ENCODE peak calls at places on chromosome 4, in five cellular contexts. D, R, P, U and N are unnamed samples.

GRCh38 chr4:172758586-172759340 is 409.8 kb upstream of the GALNT7 start:
- DNase-seq in D (no peak), R (no peak), P (no peak), U (peak; percentile 21), N (no peak)

GRCh38 chr4:28167411-28167810 is 1306.8 kb downstream of the STIM2 start:
- DNase-seq in D (no peak), R (no peak), P (peak; percentile 19), U (no peak), N (no peak)

GRCh38 chr4:111802191-111802590 is 343.1 kb upstream of the FAM241A start:
- DNase-seq in D (no peak), R (no peak), P (no peak), U (no peak), N (no peak)

GRCh38 chr4:99305638-99306380 is 15.0 kb upstream of the ADH1A start:
- DNase-seq in D (no peak), R (no peak), P (no peak), U (no peak), N (no peak)

GRCh38 chr4:115484479-115484878 is 371.1 kb upstream of the NDST4 start:
- DNase-seq in D (no peak), R (no peak), P (no peak), U (no peak), N (no peak)

GRCh38 chr4:13548059-13548983 is 4.0 kb upstream of the NKX3-2 start:
- DNase-seq in D (peak; percentile 55), R (no peak), P (no peak), U (no peak), N (no peak)

GRCh38 chr4:122963222-122963621 is 40.8 kb upstream of the NUDT6 start:
- DNase-seq in D (no peak), R (no peak), P (no peak), U (no peak), N (no peak)

GRCh38 chr4:9996319-9997110 is 24.8 kb downstream of the SLC2A9 start:
- DNase-seq in D (no peak), R (no peak), P (peak; percentile 40), U (no peak), N (no peak)

GRCh38 chr4:163810757-163811156 is 316.3 kb downstream of the TMA16 start:
- DNase-seq in D (no peak), R (no peak), P (no peak), U (no peak), N (no peak)

GRCh38 chr4:145808021-145808650 is 128.2 kb downstream of the C4orf51 start:
- DNase-seq in D (no peak), R (no peak), P (peak; percentile 70), U (peak; percentile 66), N (peak; percentile 69)

GRCh38 chr4:31366041-31366440 is 645.9 kb downstream of the PCDH7 start:
- DNase-seq in D (no peak), R (no peak), P (no peak), U (no peak), N (no peak)

GRCh38 chr4:181365671-181366070 is 877.5 kb upstream of the TENM3 start:
- DNase-seq in D (no peak), R (no peak), P (no peak), U (no peak), N (no peak)

GRCh38 chr4:87848622-87849351 is 16.0 kb downstream of the MEPE start:
- DNase-seq in D (peak; percentile 71), R (no peak), P (peak; percentile 79), U (peak; percentile 15), N (peak; percentile 49)

GRCh38 chr4:52094746-52095145 is 43.6 kb downstream of the SPATA18 start:
- DNase-seq in D (no peak), R (no peak), P (no peak), U (no peak), N (peak; percentile 59)

GRCh38 chr4:84232311-84233095 is 266.6 kb downstream of the NKX6-1 start:
- DNase-seq in D (no peak), R (no peak), P (no peak), U (no peak), N (no peak)

GRCh38 chr4:73257242-73257994 is 1.2 kb downstream of the ANKRD17 start:
- DNase-seq in D (peak; percentile 65), R (peak; percentile 75), P (peak; percentile 89), U (peak; percentile 35), N (peak; percentile 77)

GRCh38 chr4:73258668-73259551 is at the start of gene ANKRD17:
- DNase-seq in D (peak; percentile 96), R (peak; percentile 97), P (peak; percentile 96), U (peak; percentile 56), N (peak; percentile 93)

GRCh38 chr4:73259552-73260140 is 1.0 kb upstream of the ANKRD17 start:
- DNase-seq in D (no peak), R (no peak), P (peak; percentile 38), U (no peak), N (no peak)

GRCh38 chr4:73257995-73258667 is 467 bp downstream of the ANKRD17 start:
- DNase-seq in D (no peak), R (no peak), P (peak; percentile 72), U (peak; percentile 8), N (peak; percentile 53)
- TF ChIP-seq CTCF in D (peak; percentile 43), R (no peak), P (peak; percentile 29), U (no peak), N (no peak)

GRCh38 chr4:179292443-179292842 is 1850.2 kb upstream of the AGA start:
- DNase-seq in D (no peak), R (no peak), P (no peak), U (no peak), N (no peak)
- H3K4me1 ChIP-seq in D (no peaks in the 10 kb centered on the region), R (no peaks in the 10 kb centered on the region), P (no peaks in the 10 kb centered on the region), U (no peaks in the 10 kb centered on the region), N (no peaks in the 10 kb centered on the region)

GRCh38 chr4:76784237-76784636 is 113.7 kb downstream of the SOWAHB start:
- DNase-seq in D (peak; percentile 25), R (no peak), P (no peak), U (no peak), N (peak; percentile 23)
- TF ChIP-seq CTCF in D (peak; percentile 32), R (no peak), P (peak; percentile 9), U (no peak), N (peak; percentile 40)

GRCh38 chr4:6339818-6340445 is 70.3 kb downstream of the WFS1 start:
- DNase-seq in D (no peak), R (no peak), P (no peak), U (no peak), N (no peak)
- H3K4me1 ChIP-seq in D (peaks cover 19% of the 10 kb centered on the region), R (no peaks in the 10 kb centered on the region), P (no peaks in the 10 kb centered on the region), U (peaks cover 18% of the 10 kb centered on the region), N (peaks cover 7% of the 10 kb centered on the region)

GRCh38 chr4:154727540-154727939 is 16.3 kb upstream of the LRAT start:
- DNase-seq in D (no peak), R (no peak), P (peak; percentile 17), U (no peak), N (no peak)
- TF ChIP-seq CTCF in D (no peak), R (no peak), P (no peak), U (no peak), N (no peak)